ENCODE peak calls at places on chromosomes 2 and 18, in five cellular contexts. H, Z, K, O and X are unnamed samples.

GRCh38 chr2:15059870-15060617 is 427.5 kb downstream of the LRATD1 start:
- DNase-seq in H (no peak), Z (no peak), K (no peak), O (no peak), X (no peak)

GRCh38 chr2:36492216-36492945 is 105.6 kb downstream of the FEZ2 start:
- DNase-seq in H (no peak), Z (no peak), K (no peak), O (no peak), X (no peak)

GRCh38 chr2:47076586-47077441 is 78.3 kb downstream of the STPG4 start:
- DNase-seq in H (peak; percentile 100), Z (no peak), K (no peak), O (peak; percentile 44), X (no peak)

GRCh38 chr2:73611867-73612266 is 30.4 kb downstream of the NAT8 start:
- DNase-seq in H (no peak), Z (no peak), K (no peak), O (no peak), X (no peak)

GRCh38 chr18:22164337-22165048 is 4.9 kb upstream of the GATA6 start:
- DNase-seq in H (no peak), Z (no peak), K (no peak), O (no peak), X (no peak)

GRCh38 chr2:172119089-172119488 is 16.4 kb upstream of the DLX2 start:
- DNase-seq in H (peak; percentile 86), Z (no peak), K (no peak), O (no peak), X (no peak)

GRCh38 chr2:112691761-112692370 is 29.0 kb upstream of the NT5DC4 start:
- DNase-seq in H (no peak), Z (no peak), K (no peak), O (no peak), X (no peak)

GRCh38 chr2:1854747-1855146 is 110.4 kb upstream of the PXDN start:
- DNase-seq in H (no peak), Z (peak; percentile 50), K (no peak), O (peak; percentile 34), X (peak; percentile 89)

GRCh38 chr18:68983126-68983525 is 185.2 kb downstream of the CCDC102B start:
- DNase-seq in H (no peak), Z (no peak), K (no peak), O (no peak), X (no peak)

GRCh38 chr2:240302041-240302440 is 133.4 kb upstream of the GPC1 start:
- DNase-seq in H (no peak), Z (no peak), K (no peak), O (no peak), X (no peak)

GRCh38 chr2:89000235-89000634 is 308.8 kb downstream of the RPIA start:
- DNase-seq in H (no peak), Z (no peak), K (no peak), O (no peak), X (peak; percentile 64)

GRCh38 chr2:191183516-191183915 is 32.7 kb upstream of the STAT4 start:
- DNase-seq in H (no peak), Z (no peak), K (no peak), O (no peak), X (no peak)

GRCh38 chr2:191259001-191259400 is 13.8 kb downstream of the MYO1B start:
- DNase-seq in H (no peak), Z (no peak), K (no peak), O (no peak), X (no peak)

GRCh38 chr2:222960126-222960525 is 91.9 kb upstream of the KCNE4 start:
- DNase-seq in H (no peak), Z (no peak), K (peak; percentile 34), O (no peak), X (no peak)

GRCh38 chr2:227450196-227450851 is 21.6 kb upstream of the AGFG1 start:
- DNase-seq in H (no peak), Z (no peak), K (no peak), O (no peak), X (no peak)

GRCh38 chr2:227214622-227215041 is 50.2 kb downstream of the COL4A3 start:
- DNase-seq in H (no peak), Z (no peak), K (no peak), O (no peak), X (no peak)

GRCh38 chr18:77481541-77481940 is 231.9 kb downstream of the GALR1 start:
- DNase-seq in H (no peak), Z (no peak), K (no peak), O (no peak), X (no peak)

GRCh38 chr18:49553003-49553402 is 8.9 kb upstream of the LIPG start:
- DNase-seq in H (no peak), Z (no peak), K (no peak), O (no peak), X (no peak)

GRCh38 chr2:26509141-26509540 is 31.2 kb upstream of the OTOF start:
- DNase-seq in H (no peak), Z (no peak), K (no peak), O (no peak), X (no peak)

GRCh38 chr18:73614812-73615211 is 532.8 kb downstream of the FBXO15 start:
- DNase-seq in H (no peak), Z (no peak), K (no peak), O (no peak), X (no peak)

GRCh38 chr2:74602553-74603281 is 45.4 kb downstream of the M1AP start:
- DNase-seq in H (no peak), Z (no peak), K (no peak), O (no peak), X (no peak)

GRCh38 chr2:237696471-237696870 is 69.1 kb downstream of the LRRFIP1 start:
- DNase-seq in H (no peak), Z (peak; percentile 12), K (no peak), O (no peak), X (no peak)

GRCh38 chr2:166803314-166803986 is 84.8 kb upstream of the XIRP2 start:
- DNase-seq in H (peak; percentile 5), Z (peak; percentile 3), K (no peak), O (no peak), X (no peak)
- H2AFZ ChIP-seq in H (no peak overlapping the region), Z (no peak overlapping the region), K (no peak overlapping the region), O (peak overlapping the region; percentile 89), X (peak overlapping the region; percentile 11)

DNA sequence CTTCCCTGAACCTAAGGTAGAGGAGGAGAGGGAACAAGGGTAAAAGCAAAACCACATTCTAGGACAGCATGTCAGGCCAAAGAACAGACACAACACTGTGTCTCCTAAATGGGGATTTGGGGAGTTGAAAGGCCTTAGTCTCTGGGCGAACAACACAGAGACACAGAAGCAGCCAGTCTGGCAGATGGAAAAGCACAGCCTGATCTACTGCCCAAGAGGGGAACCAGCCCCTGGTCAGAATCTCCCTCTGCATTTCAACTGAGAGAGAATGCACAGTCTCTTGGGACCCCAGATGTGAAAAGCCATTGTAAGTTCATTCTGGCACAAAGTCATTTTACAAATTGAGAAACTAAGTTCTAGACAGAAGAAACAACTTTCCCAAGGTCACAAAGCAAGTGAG is 331.8 kb downstream of the TNS1 start:
- DNase-seq in H (no peak), Z (no peak), K (no peak), O (no peak), X (no peak)
- TF ChIP-seq CREB1 in H (no peak), Z (no peak), K (no peak), O (no peak), X (no peak)

GRCh38 chr2:152718047-152718908 is at the start of gene ARL6IP6:
- DNase-seq in H (peak; percentile 91), Z (peak; percentile 97), K (peak; percentile 64), O (peak; percentile 60), X (peak; percentile 95)

GRCh38 chr2:152717242-152718046 is at the start of gene PRPF40A:
- DNase-seq in H (peak; percentile 97), Z (peak; percentile 99), K (peak; percentile 92), O (peak; percentile 95), X (peak; percentile 98)

GRCh38 chr2:152715854-152716428 is 1.3 kb downstream of the PRPF40A start:
- DNase-seq in H (peak; percentile 84), Z (peak; percentile 81), K (no peak), O (peak; percentile 17), X (peak; percentile 80)

GRCh38 chr2:152716805-152717241 is 438 bp downstream of the PRPF40A start:
- DNase-seq in H (peak; percentile 46), Z (peak; percentile 74), K (no peak), O (no peak), X (peak; percentile 60)

DNA sequence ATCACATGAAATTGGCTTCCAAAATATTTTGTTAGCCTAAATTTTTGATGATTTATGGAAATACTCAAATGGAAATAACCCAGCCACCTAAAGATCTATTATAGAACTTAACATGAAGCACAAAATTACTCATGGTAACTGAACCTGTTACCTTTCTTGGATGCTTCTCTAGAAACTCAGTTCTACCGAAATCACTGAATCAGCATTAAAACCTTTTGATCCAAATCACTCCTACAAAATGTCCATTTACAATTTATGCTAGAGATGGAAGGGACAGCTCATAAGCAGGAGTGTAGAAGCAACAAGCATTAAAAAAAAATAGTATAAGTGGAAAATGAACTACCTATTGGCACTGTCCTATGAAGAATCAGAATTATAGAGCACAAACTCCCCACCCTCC is 2.1 kb downstream of the PRPF40A start:
- DNase-seq in H (no peak), Z (no peak), K (no peak), O (no peak), X (no peak)
- H3K36me3 ChIP-seq in H (peaks cover 39% of the 10 kb centered on the region), Z (peaks cover 56% of the 10 kb centered on the region), K (peaks cover 27% of the 10 kb centered on the region), O (peaks cover 8% of the 10 kb centered on the region), X (peaks cover 32% of the 10 kb centered on the region)

GRCh38 chr2:234596696-234597575 is 100.1 kb upstream of the ARL4C start:
- DNase-seq in H (no peak), Z (no peak), K (no peak), O (peak; percentile 13), X (peak; percentile 77)

GRCh38 chr2:234594715-234595114 is 97.8 kb upstream of the ARL4C start:
- DNase-seq in H (no peak), Z (no peak), K (no peak), O (no peak), X (no peak)

GRCh38 chr2:234593636-234594035 is 96.8 kb upstream of the ARL4C start:
- DNase-seq in H (no peak), Z (no peak), K (no peak), O (no peak), X (no peak)

GRCh38 chr2:234595829-234596228 is 98.9 kb upstream of the ARL4C start:
- DNase-seq in H (no peak), Z (no peak), K (no peak), O (no peak), X (no peak)

GRCh38 chr2:234597576-234597861 is 100.6 kb upstream of the ARL4C start:
- DNase-seq in H (no peak), Z (no peak), K (no peak), O (no peak), X (no peak)
- H2AFZ ChIP-seq in H (no peak overlapping the region), Z (no peak overlapping the region), K (no peak overlapping the region), O (no peak overlapping the region), X (no peak overlapping the region)

GRCh38 chr2:213020268-213020667 is 131.1 kb downstream of the IKZF2 start:
- DNase-seq in H (no peak), Z (no peak), K (no peak), O (no peak), X (no peak)
- TF ChIP-seq CREB1 in H (no peak), Z (no peak), K (no peak), O (no peak), X (no peak)